ENCODE peak calls at places on chromosomes 12 and 14, in four cellular contexts. X is GM06990, C is AG04450, V is AG09309. P is an unnamed sample.

GRCh38 chr12:109695961-109696461 is 17.6 kb upstream of the FAM222A start:
- DNase-seq in X (no peak), C (no peak), V (no peak), P (no peak)

GRCh38 chr12:39990122-39991101 is 115.5 kb downstream of the SLC2A13 start:
- DNase-seq in X (no peak), C (peak; percentile 2), V (peak; percentile 4), P (peak; percentile 56)

GRCh38 chr12:57535764-57536596 is 11.0 kb downstream of the DCTN2 start:
- DNase-seq in X (no peak), C (no peak), V (no peak), P (no peak)

GRCh38 chr12:56082967-56083366 is 3.0 kb downstream of the ERBB3 start:
- DNase-seq in X (no peak), C (no peak), V (no peak), P (no peak)

GRCh38 chr12:93634416-93634815 is 42.8 kb upstream of the CRADD start:
- DNase-seq in X (no peak), C (no peak), V (no peak), P (no peak)

GRCh38 chr14:20461230-20462141 is at the start of gene PIP4P1:
- DNase-seq in X (peak; percentile 95), C (peak; percentile 100), V (peak; percentile 100), P (peak; percentile 99)

GRCh38 chr12:24226745-24227350 is 277.4 kb upstream of the SOX5 start:
- DNase-seq in X (no peak), C (peak; percentile 61), V (no peak), P (no peak)

GRCh38 chr12:105270671-105271255 is 34.8 kb upstream of the APPL2 start:
- DNase-seq in X (no peak), C (no peak), V (no peak), P (no peak)

GRCh38 chr14:104130974-104131651 is 7.3 kb upstream of the KIF26A start:
- DNase-seq in X (no peak), C (no peak), V (no peak), P (peak; percentile 63)

GRCh38 chr14:28468191-28469151 is 298.1 kb upstream of the FOXG1 start:
- DNase-seq in X (no peak), C (no peak), V (no peak), P (no peak)

GRCh38 chr12:19316420-19316819 is 122.9 kb upstream of the AEBP2 start:
- DNase-seq in X (no peak), C (no peak), V (no peak), P (no peak)

GRCh38 chr14:60646202-60646886 is 2.9 kb downstream of the SIX1 start:
- DNase-seq in X (no peak), C (no peak), V (no peak), P (no peak)

GRCh38 chr12:74890237-74890599 is 319.4 kb downstream of the KCNC2 start:
- DNase-seq in X (no peak), C (peak; percentile 53), V (peak; percentile 20), P (no peak)

GRCh38 chr14:100780646-100781355 is 45.1 kb upstream of the MEG3 start:
- DNase-seq in X (no peak), C (no peak), V (no peak), P (no peak)

GRCh38 chr12:109590566-109590965 is 17.0 kb downstream of the MVK start:
- DNase-seq in X (no peak), C (no peak), V (no peak), P (no peak)

GRCh38 chr12:51915003-51915625 is 7.8 kb downstream of the ACVRL1 start:
- DNase-seq in X (no peak), C (no peak), V (no peak), P (no peak)
- H3K4me3 ChIP-seq in X (no peak overlapping the region), C (no peak overlapping the region), V (no peak overlapping the region), P (peak overlapping the region; percentile 27)

DNA sequence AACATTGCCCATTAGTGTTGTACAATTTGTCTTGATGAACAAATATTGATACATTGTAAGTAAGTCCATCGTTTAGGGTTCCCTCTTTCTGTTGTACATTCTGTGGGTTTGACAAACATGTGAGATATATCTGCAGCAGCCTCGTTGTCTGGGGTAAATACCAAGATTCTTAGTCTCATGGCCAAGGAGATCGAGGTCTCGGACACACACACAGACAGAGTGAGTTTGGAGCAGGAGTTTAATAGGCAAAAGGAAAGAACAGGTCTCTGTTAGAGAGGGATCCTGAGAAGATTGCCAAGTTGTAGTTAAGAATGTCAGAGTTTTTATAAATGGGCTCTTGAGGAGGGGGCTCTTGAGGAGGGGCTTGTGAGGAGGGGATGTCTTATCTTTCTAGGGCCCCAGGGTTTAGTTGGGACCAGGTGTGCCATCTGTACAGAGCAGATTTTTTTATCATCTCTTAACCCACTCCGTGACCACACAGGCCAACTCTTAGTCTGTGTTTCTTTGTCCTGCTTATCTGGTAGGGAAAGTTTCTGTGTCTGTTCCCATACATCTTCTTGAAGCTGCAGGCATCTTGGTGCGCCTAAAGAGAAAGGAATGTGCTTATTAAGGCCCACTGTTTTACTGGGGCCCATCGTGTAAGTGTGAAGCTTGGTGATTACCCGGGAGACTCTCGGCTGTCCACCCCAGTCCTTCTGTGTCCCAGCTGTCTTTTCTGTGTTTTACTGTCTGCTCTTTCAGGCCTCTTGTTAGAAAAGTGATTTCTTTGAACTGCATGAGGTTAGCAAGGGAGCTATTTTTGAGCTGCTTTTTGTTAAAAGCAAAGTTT is 22.5 kb upstream of the CLEC2D start:
- DNase-seq in X (no peak), C (no peak), V (no peak), P (no peak)
- H3K4me3 ChIP-seq in X (peak overlapping the region; percentile 67), C (peak overlapping the region; percentile 79), V (no peak overlapping the region), P (peak overlapping the region; percentile 69)

DNA sequence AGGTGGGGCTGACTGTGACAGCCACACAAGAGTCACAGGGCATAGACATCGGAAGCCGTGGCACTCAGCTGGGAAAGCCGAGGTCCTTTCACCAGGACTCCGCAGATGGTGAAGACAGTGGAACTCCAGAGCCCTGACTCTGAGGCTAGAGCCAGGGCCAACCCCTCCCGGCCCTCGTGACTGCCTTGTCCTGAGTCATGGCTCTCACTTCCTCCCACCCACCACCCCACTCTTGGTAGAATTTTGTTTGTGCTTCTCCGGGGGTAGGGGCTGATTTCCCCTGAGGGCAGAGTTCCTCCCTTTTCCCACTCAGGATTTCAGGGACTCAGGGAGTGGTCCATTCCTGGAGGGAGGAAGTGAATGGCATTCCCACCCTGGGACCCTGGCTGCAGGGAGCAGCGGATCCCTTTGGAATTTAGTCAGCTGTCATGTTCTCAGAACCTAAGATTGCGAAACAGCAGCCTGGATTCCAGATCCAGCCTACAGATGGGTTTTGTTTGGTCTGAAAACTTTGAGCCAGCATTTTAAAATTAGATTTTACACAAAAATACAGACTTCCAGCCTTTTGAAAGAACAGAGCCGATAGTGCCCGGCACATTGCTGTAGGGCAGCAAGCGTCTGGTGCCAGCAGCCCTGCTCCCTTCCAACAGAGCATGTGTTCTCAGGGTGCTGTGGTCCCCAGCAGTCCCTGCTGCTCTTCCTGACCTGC is 50.7 kb downstream of the TPCN1 start:
- DNase-seq in X (no peak), C (peak; percentile 49), V (peak; percentile 46), P (peak; percentile 79)
- H3K4me3 ChIP-seq in X (no peak overlapping the region), C (peak overlapping the region; percentile 35), V (peak overlapping the region; percentile 12), P (no peak overlapping the region)

GRCh38 chr12:50650285-50650684 is 113.6 kb upstream of the ATF1 start:
- DNase-seq in X (no peak), C (no peak), V (no peak), P (no peak)

GRCh38 chr12:50659690-50660424 is 104.0 kb upstream of the ATF1 start:
- DNase-seq in X (no peak), C (no peak), V (no peak), P (no peak)

GRCh38 chr12:50659260-50659659 is 104.6 kb upstream of the ATF1 start:
- DNase-seq in X (no peak), C (no peak), V (no peak), P (no peak)

GRCh38 chr12:50660425-50660822 is 103.5 kb upstream of the ATF1 start:
- DNase-seq in X (no peak), C (no peak), V (no peak), P (no peak)

GRCh38 chr12:50655374-50655921 is 108.5 kb upstream of the ATF1 start:
- DNase-seq in X (no peak), C (no peak), V (no peak), P (no peak)
- H3K4me3 ChIP-seq in X (no peak overlapping the region), C (no peak overlapping the region), V (no peak overlapping the region), P (no peak overlapping the region)

GRCh38 chr12:12265571-12266388 is 1.1 kb downstream of the LRP6 start:
- DNase-seq in X (no peak), C (no peak), V (no peak), P (no peak)

GRCh38 chr12:12270226-12270625 is 3.4 kb upstream of the LRP6 start:
- DNase-seq in X (no peak), C (no peak), V (no peak), P (no peak)

GRCh38 chr12:12266389-12266872 is 413 bp downstream of the LRP6 start:
- DNase-seq in X (no peak), C (no peak), V (no peak), P (no peak)

GRCh38 chr12:12266873-12267634 is at the start of gene LRP6:
- DNase-seq in X (peak; percentile 97), C (peak; percentile 91), V (peak; percentile 86), P (peak; percentile 92)

DNA sequence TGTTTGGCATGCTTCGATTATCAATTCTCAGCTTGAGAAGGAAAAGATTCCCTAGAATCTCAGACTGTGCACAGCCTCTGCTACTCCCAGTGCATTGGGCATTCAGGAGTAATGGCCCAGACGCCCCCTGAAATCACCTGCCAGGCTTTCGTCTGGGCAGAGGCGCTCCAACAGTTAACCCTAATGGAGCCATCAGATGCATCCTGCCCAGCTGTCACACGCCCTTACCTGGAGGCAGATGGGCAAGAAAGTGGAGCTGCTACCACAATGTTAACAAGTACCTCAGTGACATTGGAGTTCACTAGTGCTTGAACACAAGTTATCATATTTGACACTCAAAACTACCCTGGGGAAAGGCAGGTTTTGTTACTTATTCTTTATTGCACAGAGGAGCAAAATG is 957 bp upstream of the LRP6 start:
- DNase-seq in X (no peak), C (no peak), V (no peak), P (no peak)
- H3K4me3 ChIP-seq in X (peak overlapping the region; percentile 73), C (peak overlapping the region; percentile 99), V (peak overlapping the region; percentile 96), P (peak overlapping the region; percentile 72)

GRCh38 chr12:27709932-27710591 is 570 bp upstream of the MRPS35 start:
- DNase-seq in X (no peak), C (no peak), V (no peak), P (no peak)

GRCh38 chr12:27709212-27709931 is 1.3 kb upstream of the MRPS35 start:
- DNase-seq in X (no peak), C (no peak), V (no peak), P (no peak)

GRCh38 chr12:27710592-27711311 is at the start of gene MRPS35:
- DNase-seq in X (peak; percentile 95), C (peak; percentile 79), V (peak; percentile 73), P (peak; percentile 95)

GRCh38 chr12:27711312-27711682 is 665 bp downstream of the MRPS35 start:
- DNase-seq in X (no peak), C (no peak), V (no peak), P (no peak)

GRCh38 chr12:27711957-27712356 is 1.3 kb downstream of the MRPS35 start:
- DNase-seq in X (no peak), C (no peak), V (no peak), P (no peak)
- H3K4me3 ChIP-seq in X (peak overlapping the region; percentile 96), C (peak overlapping the region; percentile 99), V (no peak overlapping the region), P (peak overlapping the region; percentile 80)

DNA sequence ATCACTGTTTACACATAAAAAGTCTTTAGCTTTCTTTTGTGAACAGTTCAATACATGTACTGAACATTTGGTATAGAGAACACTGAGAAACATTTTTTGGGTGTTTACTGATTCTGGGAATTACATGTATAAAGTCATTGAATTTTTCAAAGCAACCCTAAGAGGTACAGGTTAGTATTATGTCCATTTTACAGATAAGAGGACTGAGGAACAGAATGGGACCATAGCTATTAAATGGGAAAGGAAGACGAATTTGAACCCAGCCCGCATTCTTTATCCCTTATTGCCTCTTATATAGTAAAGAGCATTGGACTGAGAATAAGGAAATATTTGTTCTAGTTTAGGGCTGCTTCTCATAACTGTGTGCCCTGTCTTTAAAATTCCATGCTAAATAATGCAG is 889 bp upstream of the KANSL2 start:
- DNase-seq in X (no peak), C (no peak), V (no peak), P (no peak)
- H3K4me3 ChIP-seq in X (peak overlapping the region; percentile 78), C (peak overlapping the region; percentile 94), V (peak overlapping the region; percentile 65), P (peak overlapping the region; percentile 81)

P was measured in lower lobe of right lung.